ENCODE peak calls at places on chromosomes 16 and 17, in nine cellular contexts. One of them, this sample, is unnamed.

GRCh38 chr17:17356931-17357270 is 53.7 kb downstream of the NT5M start:
- DNase-seq in amniotic epithelial cell: no peak
- DNase-seq in tibial nerve: no peak
- DNase-seq in stimulated activated CD8-positive, alpha-beta memory T cell treated with anti-CD3 and anti-CD28 coated beads, Interleukin-12 subunit alpha, Interleukin-12 subunit beta, amount 100 ng/mL, for 4 hours: no peak
- DNase-seq in substantia nigra: no peak
- DNase-seq in stimulated activated CD4-positive, alpha-beta T cell treated with anti-CD3 and anti-CD28 coated beads, Interleukin-1b, Interleukin-23, amount 100 ng/mL, for 24 hours: no peak
- DNase-seq in central memory CD4-positive, alpha-beta T cell: no peak
- DNase-seq in kidney: no peak
- DNase-seq in neural progenitor cell: no peak
- DNase-seq in this sample: no peak

GRCh38 chr17:835263-835662 is 53.1 kb downstream of the MRM3 start:
- DNase-seq in amniotic epithelial cell: peak
- DNase-seq in tibial nerve: no peak
- DNase-seq in stimulated activated CD8-positive, alpha-beta memory T cell treated with anti-CD3 and anti-CD28 coated beads, Interleukin-12 subunit alpha, Interleukin-12 subunit beta, amount 100 ng/mL, for 4 hours: no peak
- DNase-seq in substantia nigra: no peak
- DNase-seq in stimulated activated CD4-positive, alpha-beta T cell treated with anti-CD3 and anti-CD28 coated beads, Interleukin-1b, Interleukin-23, amount 100 ng/mL, for 24 hours: no peak
- DNase-seq in central memory CD4-positive, alpha-beta T cell: no peak
- DNase-seq in kidney: no peak
- DNase-seq in neural progenitor cell: peak
- DNase-seq in this sample: no peak

GRCh38 chr17:16106161-16106891 is 106.7 kb downstream of the TTC19 start:
- DNase-seq in amniotic epithelial cell: peak
- DNase-seq in tibial nerve: no peak
- DNase-seq in stimulated activated CD8-positive, alpha-beta memory T cell treated with anti-CD3 and anti-CD28 coated beads, Interleukin-12 subunit alpha, Interleukin-12 subunit beta, amount 100 ng/mL, for 4 hours: no peak
- DNase-seq in substantia nigra: no peak
- DNase-seq in stimulated activated CD4-positive, alpha-beta T cell treated with anti-CD3 and anti-CD28 coated beads, Interleukin-1b, Interleukin-23, amount 100 ng/mL, for 24 hours: no peak
- DNase-seq in central memory CD4-positive, alpha-beta T cell: no peak
- DNase-seq in kidney: no peak
- DNase-seq in neural progenitor cell: no peak
- DNase-seq in this sample: no peak

GRCh38 chr16:239948-240277 is 5.3 kb downstream of the FAM234A start:
- DNase-seq in amniotic epithelial cell: no peak
- DNase-seq in tibial nerve: no peak
- DNase-seq in stimulated activated CD8-positive, alpha-beta memory T cell treated with anti-CD3 and anti-CD28 coated beads, Interleukin-12 subunit alpha, Interleukin-12 subunit beta, amount 100 ng/mL, for 4 hours: no peak
- DNase-seq in substantia nigra: no peak
- DNase-seq in stimulated activated CD4-positive, alpha-beta T cell treated with anti-CD3 and anti-CD28 coated beads, Interleukin-1b, Interleukin-23, amount 100 ng/mL, for 24 hours: no peak
- DNase-seq in central memory CD4-positive, alpha-beta T cell: no peak
- DNase-seq in kidney: no peak
- DNase-seq in neural progenitor cell: no peak
- DNase-seq in this sample: peak

GRCh38 chr17:45270828-45271418 is 9.0 kb upstream of the SPATA32 start:
- DNase-seq in amniotic epithelial cell: no peak
- DNase-seq in tibial nerve: no peak
- DNase-seq in stimulated activated CD8-positive, alpha-beta memory T cell treated with anti-CD3 and anti-CD28 coated beads, Interleukin-12 subunit alpha, Interleukin-12 subunit beta, amount 100 ng/mL, for 4 hours: peak
- DNase-seq in substantia nigra: no peak
- DNase-seq in stimulated activated CD4-positive, alpha-beta T cell treated with anti-CD3 and anti-CD28 coated beads, Interleukin-1b, Interleukin-23, amount 100 ng/mL, for 24 hours: no peak
- DNase-seq in central memory CD4-positive, alpha-beta T cell: peak
- DNase-seq in kidney: peak
- DNase-seq in neural progenitor cell: peak
- DNase-seq in this sample: no peak

GRCh38 chr16:48608871-48609452 is 1.0 kb downstream of the N4BP1 start:
- DNase-seq in amniotic epithelial cell: no peak
- DNase-seq in tibial nerve: no peak
- DNase-seq in stimulated activated CD8-positive, alpha-beta memory T cell treated with anti-CD3 and anti-CD28 coated beads, Interleukin-12 subunit alpha, Interleukin-12 subunit beta, amount 100 ng/mL, for 4 hours: no peak
- DNase-seq in substantia nigra: no peak
- DNase-seq in stimulated activated CD4-positive, alpha-beta T cell treated with anti-CD3 and anti-CD28 coated beads, Interleukin-1b, Interleukin-23, amount 100 ng/mL, for 24 hours: no peak
- DNase-seq in central memory CD4-positive, alpha-beta T cell: no peak
- DNase-seq in kidney: no peak
- DNase-seq in neural progenitor cell: no peak
- DNase-seq in this sample: no peak

GRCh38 chr17:39667262-39668140 is 752 bp upstream of the PNMT start:
- DNase-seq in amniotic epithelial cell: no peak
- DNase-seq in tibial nerve: no peak
- DNase-seq in stimulated activated CD8-positive, alpha-beta memory T cell treated with anti-CD3 and anti-CD28 coated beads, Interleukin-12 subunit alpha, Interleukin-12 subunit beta, amount 100 ng/mL, for 4 hours: no peak
- DNase-seq in substantia nigra: peak
- DNase-seq in stimulated activated CD4-positive, alpha-beta T cell treated with anti-CD3 and anti-CD28 coated beads, Interleukin-1b, Interleukin-23, amount 100 ng/mL, for 24 hours: no peak
- DNase-seq in central memory CD4-positive, alpha-beta T cell: no peak
- DNase-seq in kidney: peak
- DNase-seq in neural progenitor cell: peak
- DNase-seq in this sample: no peak

GRCh38 chr16:12781777-12782176 is 21.9 kb downstream of the CPPED1 start:
- DNase-seq in amniotic epithelial cell: no peak
- DNase-seq in tibial nerve: no peak
- DNase-seq in stimulated activated CD8-positive, alpha-beta memory T cell treated with anti-CD3 and anti-CD28 coated beads, Interleukin-12 subunit alpha, Interleukin-12 subunit beta, amount 100 ng/mL, for 4 hours: no peak
- DNase-seq in substantia nigra: no peak
- DNase-seq in stimulated activated CD4-positive, alpha-beta T cell treated with anti-CD3 and anti-CD28 coated beads, Interleukin-1b, Interleukin-23, amount 100 ng/mL, for 24 hours: no peak
- DNase-seq in central memory CD4-positive, alpha-beta T cell: peak
- DNase-seq in kidney: no peak
- DNase-seq in neural progenitor cell: no peak
- DNase-seq in this sample: peak

GRCh38 chr17:14112407-14112806 is 43.1 kb downstream of the COX10 start:
- DNase-seq in amniotic epithelial cell: no peak
- DNase-seq in tibial nerve: no peak
- DNase-seq in stimulated activated CD8-positive, alpha-beta memory T cell treated with anti-CD3 and anti-CD28 coated beads, Interleukin-12 subunit alpha, Interleukin-12 subunit beta, amount 100 ng/mL, for 4 hours: no peak
- DNase-seq in substantia nigra: no peak
- DNase-seq in stimulated activated CD4-positive, alpha-beta T cell treated with anti-CD3 and anti-CD28 coated beads, Interleukin-1b, Interleukin-23, amount 100 ng/mL, for 24 hours: no peak
- DNase-seq in central memory CD4-positive, alpha-beta T cell: no peak
- DNase-seq in kidney: no peak
- DNase-seq in neural progenitor cell: no peak
- DNase-seq in this sample: no peak

GRCh38 chr17:72401883-72402726 is 281.3 kb downstream of the SOX9 start:
- DNase-seq in amniotic epithelial cell: no peak
- DNase-seq in tibial nerve: no peak
- DNase-seq in stimulated activated CD8-positive, alpha-beta memory T cell treated with anti-CD3 and anti-CD28 coated beads, Interleukin-12 subunit alpha, Interleukin-12 subunit beta, amount 100 ng/mL, for 4 hours: no peak
- DNase-seq in substantia nigra: no peak
- DNase-seq in stimulated activated CD4-positive, alpha-beta T cell treated with anti-CD3 and anti-CD28 coated beads, Interleukin-1b, Interleukin-23, amount 100 ng/mL, for 24 hours: no peak
- DNase-seq in central memory CD4-positive, alpha-beta T cell: no peak
- DNase-seq in kidney: no peak
- DNase-seq in neural progenitor cell: no peak
- DNase-seq in this sample: no peak

GRCh38 chr17:5485270-5486205 is at the start of gene DERL2:
- DNase-seq in amniotic epithelial cell: peak
- DNase-seq in tibial nerve: no peak
- DNase-seq in stimulated activated CD8-positive, alpha-beta memory T cell treated with anti-CD3 and anti-CD28 coated beads, Interleukin-12 subunit alpha, Interleukin-12 subunit beta, amount 100 ng/mL, for 4 hours: no peak
- DNase-seq in substantia nigra: no peak
- DNase-seq in stimulated activated CD4-positive, alpha-beta T cell treated with anti-CD3 and anti-CD28 coated beads, Interleukin-1b, Interleukin-23, amount 100 ng/mL, for 24 hours: no peak
- DNase-seq in central memory CD4-positive, alpha-beta T cell: no peak
- DNase-seq in kidney: no peak
- DNase-seq in neural progenitor cell: peak
- DNase-seq in this sample: no peak

GRCh38 chr17:57566724-57567123 is 178.4 kb downstream of the CCDC182 start:
- DNase-seq in amniotic epithelial cell: no peak
- DNase-seq in tibial nerve: no peak
- DNase-seq in stimulated activated CD8-positive, alpha-beta memory T cell treated with anti-CD3 and anti-CD28 coated beads, Interleukin-12 subunit alpha, Interleukin-12 subunit beta, amount 100 ng/mL, for 4 hours: no peak
- DNase-seq in substantia nigra: no peak
- DNase-seq in stimulated activated CD4-positive, alpha-beta T cell treated with anti-CD3 and anti-CD28 coated beads, Interleukin-1b, Interleukin-23, amount 100 ng/mL, for 24 hours: no peak
- DNase-seq in central memory CD4-positive, alpha-beta T cell: no peak
- DNase-seq in kidney: no peak
- DNase-seq in neural progenitor cell: no peak
- DNase-seq in this sample: no peak